ENCODE peak calls at places on chromosomes 4 and X, in six cellular contexts. One of them, this sample, is unnamed.

GRCh38 chr4:128225148-128225547 is 62.5 kb downstream of the PGRMC2 start:
- DNase-seq in epithelial cell of prostate: no peak
- DNase-seq in nephron progenitor cell: no peak
- DNase-seq in sigmoid colon: no peak
- DNase-seq in endothelial cell: no peak
- DNase-seq in colonic mucosa: no peak
- DNase-seq in this sample: no peak

GRCh38 chr4:52919451-52919850 is 57.3 kb downstream of the RASL11B start:
- DNase-seq in sigmoid colon: no peak
- DNase-seq in epithelial cell of prostate: no peak
- DNase-seq in endothelial cell: no peak
- DNase-seq in colonic mucosa: no peak
- DNase-seq in nephron progenitor cell: no peak
- DNase-seq in this sample: no peak

GRCh38 chr4:77586953-77587383 is 18.7 kb upstream of the CXCL13 start:
- DNase-seq in sigmoid colon: no peak
- DNase-seq in epithelial cell of prostate: peak
- DNase-seq in colonic mucosa: no peak
- DNase-seq in endothelial cell: no peak
- DNase-seq in nephron progenitor cell: no peak
- DNase-seq in this sample: no peak

GRCh38 chr4:53100801-53101581 is 238.9 kb downstream of the RASL11B start:
- DNase-seq in epithelial cell of prostate: no peak
- DNase-seq in nephron progenitor cell: no peak
- DNase-seq in endothelial cell: no peak
- DNase-seq in sigmoid colon: no peak
- DNase-seq in colonic mucosa: no peak
- DNase-seq in this sample: no peak

GRCh38 chr4:47852121-47852520 is 14.3 kb upstream of the CORIN start:
- DNase-seq in epithelial cell of prostate: no peak
- DNase-seq in endothelial cell: no peak
- DNase-seq in sigmoid colon: no peak
- DNase-seq in colonic mucosa: no peak
- DNase-seq in nephron progenitor cell: no peak
- DNase-seq in this sample: no peak

GRCh38 chr4:170259631-170260153 is 169.9 kb upstream of the AADAT start:
- DNase-seq in colonic mucosa: peak
- DNase-seq in nephron progenitor cell: peak
- DNase-seq in sigmoid colon: peak
- DNase-seq in endothelial cell: peak
- DNase-seq in epithelial cell of prostate: peak
- DNase-seq in this sample: peak

GRCh38 chrX:1140236-1140681 is 72.2 kb downstream of the CRLF2 start:
- DNase-seq in sigmoid colon: peak
- DNase-seq in nephron progenitor cell: no peak
- DNase-seq in colonic mucosa: no peak
- DNase-seq in endothelial cell: no peak
- DNase-seq in epithelial cell of prostate: no peak
- DNase-seq in this sample: peak

GRCh38 chr4:23360718-23361117 is 529.1 kb downstream of the PPARGC1A start:
- DNase-seq in epithelial cell of prostate: no peak
- DNase-seq in nephron progenitor cell: no peak
- DNase-seq in colonic mucosa: no peak
- DNase-seq in endothelial cell: no peak
- DNase-seq in sigmoid colon: no peak
- DNase-seq in this sample: no peak

GRCh38 chr4:163606885-163607284 is 112.4 kb downstream of the TMA16 start:
- DNase-seq in epithelial cell of prostate: no peak
- DNase-seq in sigmoid colon: no peak
- DNase-seq in endothelial cell: no peak
- DNase-seq in colonic mucosa: no peak
- DNase-seq in nephron progenitor cell: no peak
- DNase-seq in this sample: no peak